ENCODE peak calls at places on chromosomes 16 and 17, in eight cellular contexts. One of them, this sample, is unnamed. For H3K36me3 and H3K9me3, the result is how much of the 10 kb centered on the place peaks cover.

GRCh38 chr17:55245986-55246385 is 18.8 kb upstream of the HLF start:
- DNase-seq in cardiac muscle cell: no peak
- DNase-seq in ascending aorta: no peak
- DNase-seq in neuronal stem cell: no peak
- DNase-seq in adrenal gland: no peak
- DNase-seq in PC-9: no peak
- DNase-seq in HepG2: no peak
- DNase-seq in heart left ventricle: no peak
- DNase-seq in this sample: no peak

GRCh38 chr17:32127156-32127897 is 15.0 kb upstream of the RHOT1 start:
- DNase-seq in neuronal stem cell: peak
- DNase-seq in adrenal gland: peak
- DNase-seq in heart left ventricle: peak
- DNase-seq in HepG2: no peak
- DNase-seq in PC-9: peak
- DNase-seq in ascending aorta: peak
- DNase-seq in cardiac muscle cell: peak
- DNase-seq in this sample: peak

GRCh38 chr16:1613728-1614225 is 1.6 kb downstream of the CRAMP1 start:
- DNase-seq in adrenal gland: no peak
- DNase-seq in HepG2: no peak
- DNase-seq in PC-9: no peak
- DNase-seq in neuronal stem cell: peak
- DNase-seq in heart left ventricle: no peak
- DNase-seq in cardiac muscle cell: peak
- DNase-seq in ascending aorta: no peak
- DNase-seq in this sample: no peak

GRCh38 chr17:48549909-48550308 is 5.0 kb upstream of the HOXB2 start:
- DNase-seq in PC-9: no peak
- DNase-seq in HepG2: no peak
- DNase-seq in neuronal stem cell: no peak
- DNase-seq in adrenal gland: no peak
- DNase-seq in heart left ventricle: no peak
- DNase-seq in cardiac muscle cell: no peak
- DNase-seq in ascending aorta: no peak
- DNase-seq in this sample: no peak

GRCh38 chr16:89009343-89010209 is 32.6 kb upstream of the CBFA2T3 start:
- DNase-seq in adrenal gland: no peak
- DNase-seq in neuronal stem cell: peak
- DNase-seq in HepG2: no peak
- DNase-seq in PC-9: no peak
- DNase-seq in cardiac muscle cell: peak
- DNase-seq in heart left ventricle: no peak
- DNase-seq in ascending aorta: no peak
- DNase-seq in this sample: no peak

GRCh38 chr16:3532741-3533140 is 31.9 kb downstream of the CLUAP1 start:
- DNase-seq in HepG2: no peak
- DNase-seq in ascending aorta: no peak
- DNase-seq in PC-9: no peak
- DNase-seq in cardiac muscle cell: no peak
- DNase-seq in heart left ventricle: no peak
- DNase-seq in adrenal gland: no peak
- DNase-seq in neuronal stem cell: no peak
- DNase-seq in this sample: no peak

GRCh38 chr17:33778505-33779398 is 476.3 kb upstream of the CCL2 start:
- DNase-seq in PC-9: peak
- DNase-seq in adrenal gland: peak
- DNase-seq in heart left ventricle: peak
- DNase-seq in ascending aorta: no peak
- DNase-seq in neuronal stem cell: peak
- DNase-seq in HepG2: peak
- DNase-seq in cardiac muscle cell: peak
- DNase-seq in this sample: peak

GRCh38 chr17:29862951-29863350 is 67.1 kb downstream of the SSH2 start:
- DNase-seq in adrenal gland: no peak
- DNase-seq in neuronal stem cell: no peak
- DNase-seq in heart left ventricle: no peak
- DNase-seq in PC-9: no peak
- DNase-seq in cardiac muscle cell: no peak
- DNase-seq in ascending aorta: no peak
- DNase-seq in HepG2: no peak
- DNase-seq in this sample: no peak

GRCh38 chr16:50303605-50304466 is 37.5 kb downstream of the ADCY7 start:
- DNase-seq in HepG2: peak
- DNase-seq in heart left ventricle: peak
- DNase-seq in ascending aorta: peak
- DNase-seq in neuronal stem cell: no peak
- DNase-seq in adrenal gland: peak
- DNase-seq in PC-9: no peak
- DNase-seq in cardiac muscle cell: no peak
- DNase-seq in this sample: peak

GRCh38 chr17:15255713-15256454 is 9.2 kb downstream of the PMP22 start:
- DNase-seq in heart left ventricle: no peak
- DNase-seq in adrenal gland: no peak
- DNase-seq in ascending aorta: no peak
- DNase-seq in PC-9: no peak
- DNase-seq in HepG2: no peak
- DNase-seq in cardiac muscle cell: no peak
- DNase-seq in neuronal stem cell: no peak
- DNase-seq in this sample: no peak

GRCh38 chr17:2089021-2089422 is 34.1 kb downstream of the HIC1 start:
- DNase-seq in heart left ventricle: no peak
- DNase-seq in ascending aorta: no peak
- DNase-seq in cardiac muscle cell: no peak
- DNase-seq in HepG2: no peak
- DNase-seq in neuronal stem cell: no peak
- DNase-seq in adrenal gland: no peak
- DNase-seq in PC-9: peak
- DNase-seq in this sample: no peak

DNA sequence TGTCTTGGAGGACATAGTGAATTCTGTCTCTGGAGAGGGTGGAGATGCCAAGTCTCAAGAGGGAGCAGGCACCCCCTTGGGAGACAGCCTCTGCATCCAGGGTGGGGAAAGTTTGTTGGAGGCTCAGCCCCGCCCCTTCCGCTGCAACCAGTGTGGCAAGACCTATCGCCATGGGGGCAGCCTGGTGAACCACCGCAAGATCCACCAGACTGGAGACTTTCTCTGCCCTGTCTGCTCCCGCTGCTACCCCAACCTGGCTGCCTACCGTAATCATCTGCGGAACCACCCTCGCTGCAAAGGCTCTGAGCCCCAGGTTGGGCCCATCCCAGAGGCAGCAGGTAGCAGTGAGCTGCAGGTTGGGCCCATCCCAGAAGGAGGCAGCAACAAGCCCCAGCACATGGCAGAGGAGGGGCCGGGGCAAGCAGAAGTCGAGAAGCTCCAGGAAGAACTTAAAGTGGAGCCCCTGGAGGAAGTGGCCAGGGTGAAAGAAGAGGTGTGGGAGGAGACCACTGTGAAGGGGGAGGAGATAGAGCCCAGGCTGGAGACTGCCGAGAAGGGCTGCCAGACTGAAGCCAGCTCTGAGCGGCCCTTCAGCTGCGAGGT is 5.2 kb downstream of the ZNF646 start:
- DNase-seq in HepG2: no peak
- DNase-seq in cardiac muscle cell: no peak
- DNase-seq in ascending aorta: no peak
- DNase-seq in PC-9: no peak
- DNase-seq in adrenal gland: no peak
- DNase-seq in heart left ventricle: no peak
- DNase-seq in neuronal stem cell: no peak
- DNase-seq in this sample: no peak
- H3K36me3 ChIP-seq in HepG2: half or more
- H3K36me3 ChIP-seq in cardiac muscle cell: under half
- H3K36me3 ChIP-seq in ascending aorta: half or more
- H3K36me3 ChIP-seq in PC-9: under half
- H3K36me3 ChIP-seq in adrenal gland: under half
- H3K36me3 ChIP-seq in heart left ventricle: half or more
- H3K36me3 ChIP-seq in neuronal stem cell: half or more
- H3K36me3 ChIP-seq in this sample: half or more

GRCh38 chr17:65169691-65170090 is 32.5 kb downstream of the RGS9 start:
- DNase-seq in PC-9: no peak
- DNase-seq in adrenal gland: no peak
- DNase-seq in cardiac muscle cell: no peak
- DNase-seq in neuronal stem cell: no peak
- DNase-seq in ascending aorta: no peak
- DNase-seq in heart left ventricle: no peak
- DNase-seq in HepG2: no peak
- DNase-seq in this sample: no peak
- H3K4me3 ChIP-seq in PC-9: no peak
- H3K4me3 ChIP-seq in adrenal gland: no peak
- H3K4me3 ChIP-seq in cardiac muscle cell: no peak
- H3K4me3 ChIP-seq in neuronal stem cell: no peak
- H3K4me3 ChIP-seq in ascending aorta: no peak
- H3K4me3 ChIP-seq in heart left ventricle: no peak
- H3K4me3 ChIP-seq in HepG2: no peak
- H3K4me3 ChIP-seq in this sample: no peak

DNA sequence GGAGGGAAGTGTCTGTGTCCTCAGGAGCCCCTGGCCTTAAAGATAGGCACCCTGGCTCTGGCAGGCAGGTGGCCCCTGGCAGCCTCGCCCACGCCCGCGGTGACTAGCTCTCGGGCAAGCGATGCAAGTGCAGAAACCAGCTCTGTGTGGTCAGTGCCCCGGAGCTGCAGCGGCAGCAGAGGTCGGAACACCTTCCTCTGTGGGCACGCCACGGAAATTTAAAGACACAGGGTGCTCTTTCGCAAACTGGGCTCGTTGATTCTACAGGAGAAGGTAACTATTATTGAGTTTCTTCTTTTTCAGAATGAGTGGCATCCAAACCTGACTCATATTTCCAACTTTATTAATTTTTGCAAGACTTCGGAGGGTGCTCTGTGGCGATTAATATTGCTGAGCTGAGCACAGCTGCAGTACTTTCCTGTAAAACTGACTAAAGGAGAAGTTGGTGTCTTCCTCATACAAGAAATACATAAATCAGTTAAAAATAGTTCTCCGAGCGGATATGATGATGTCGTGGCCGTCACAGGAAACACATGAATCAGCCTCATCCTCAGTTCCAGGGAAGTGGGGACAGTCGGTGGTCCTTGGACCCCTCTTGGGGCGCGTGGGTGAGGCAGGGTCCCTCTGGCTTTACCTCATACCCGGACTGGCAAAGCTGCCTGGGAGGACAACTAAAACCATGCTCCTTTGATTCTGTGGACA is 120.2 kb downstream of the METRNL start:
- DNase-seq in ascending aorta: peak
- DNase-seq in adrenal gland: peak
- DNase-seq in cardiac muscle cell: no peak
- DNase-seq in neuronal stem cell: no peak
- DNase-seq in PC-9: no peak
- DNase-seq in heart left ventricle: no peak
- DNase-seq in HepG2: no peak
- DNase-seq in this sample: peak
- H3K9me3 ChIP-seq in ascending aorta: under half
- H3K9me3 ChIP-seq in adrenal gland: under half
- H3K9me3 ChIP-seq in cardiac muscle cell: under half
- H3K9me3 ChIP-seq in neuronal stem cell: under half
- H3K9me3 ChIP-seq in PC-9: under half
- H3K9me3 ChIP-seq in heart left ventricle: under half
- H3K9me3 ChIP-seq in HepG2: under half
- H3K9me3 ChIP-seq in this sample: under half

DNA sequence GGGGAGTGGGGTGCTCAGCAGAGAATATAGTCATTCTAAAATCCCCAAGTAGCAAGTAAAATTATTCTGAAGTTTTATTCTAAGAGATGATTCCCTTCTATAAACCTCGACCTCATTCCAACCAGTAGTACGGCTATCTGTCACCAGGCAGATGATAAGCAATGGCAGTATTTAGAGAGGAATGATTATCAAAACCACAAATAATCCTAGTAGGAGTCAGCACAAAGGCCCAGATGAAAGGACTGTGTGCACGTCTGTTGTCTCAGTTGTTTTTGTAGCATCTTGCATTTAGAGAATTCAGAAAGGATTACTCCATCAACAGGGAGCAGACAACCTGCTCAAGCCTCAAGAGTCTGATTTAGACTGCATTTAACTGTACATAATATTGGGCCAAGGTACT is 21.2 kb downstream of the EZH1 start:
- DNase-seq in heart left ventricle: no peak
- DNase-seq in cardiac muscle cell: no peak
- DNase-seq in ascending aorta: no peak
- DNase-seq in PC-9: no peak
- DNase-seq in HepG2: no peak
- DNase-seq in neuronal stem cell: no peak
- DNase-seq in adrenal gland: no peak
- DNase-seq in this sample: no peak
- H3K36me3 ChIP-seq in heart left ventricle: half or more
- H3K36me3 ChIP-seq in cardiac muscle cell: under half
- H3K36me3 ChIP-seq in ascending aorta: half or more
- H3K36me3 ChIP-seq in PC-9: under half
- H3K36me3 ChIP-seq in HepG2: under half
- H3K36me3 ChIP-seq in neuronal stem cell: under half
- H3K36me3 ChIP-seq in adrenal gland: under half
- H3K36me3 ChIP-seq in this sample: half or more

This sample was measured in HAP-1.